ENCODE peak calls at places on chromosomes 11 and 22, in six cellular contexts. One of them, this sample, is unnamed.

GRCh38 chr11:110295086-110295485 is 1.3 kb downstream of the RDX start:
- DNase-seq in A549: no peak
- DNase-seq in Calu3: no peak
- DNase-seq in WERI-Rb-1: no peak
- DNase-seq in right lobe of liver: no peak
- DNase-seq in PC-9: no peak
- DNase-seq in this sample: no peak

GRCh38 chr11:30412509-30412908 is 89.6 kb downstream of the ARL14EP start:
- DNase-seq in A549: no peak
- DNase-seq in Calu3: no peak
- DNase-seq in WERI-Rb-1: no peak
- DNase-seq in right lobe of liver: no peak
- DNase-seq in PC-9: no peak
- DNase-seq in this sample: no peak

GRCh38 chr11:14506532-14506931 is 6.9 kb upstream of the COPB1 start:
- DNase-seq in A549: no peak
- DNase-seq in Calu3: no peak
- DNase-seq in WERI-Rb-1: no peak
- DNase-seq in right lobe of liver: no peak
- DNase-seq in PC-9: no peak
- DNase-seq in this sample: no peak

GRCh38 chr11:927871-928270 is 2.2 kb downstream of the AP2A2 start:
- DNase-seq in A549: no peak
- DNase-seq in Calu3: no peak
- DNase-seq in WERI-Rb-1: no peak
- DNase-seq in right lobe of liver: no peak
- DNase-seq in PC-9: no peak
- DNase-seq in this sample: no peak

GRCh38 chr11:19370100-19370861 is 129.5 kb upstream of the E2F8 start:
- DNase-seq in A549: no peak
- DNase-seq in Calu3: peak
- DNase-seq in WERI-Rb-1: no peak
- DNase-seq in right lobe of liver: no peak
- DNase-seq in PC-9: peak
- DNase-seq in this sample: no peak

GRCh38 chr11:36509265-36509664 is 807 bp downstream of the TRAF6 start:
- DNase-seq in A549: no peak
- DNase-seq in Calu3: no peak
- DNase-seq in WERI-Rb-1: peak
- DNase-seq in right lobe of liver: no peak
- DNase-seq in PC-9: peak
- DNase-seq in this sample: no peak

GRCh38 chr11:3723014-3723708 is 52.0 kb upstream of the CHRNA10 start:
- DNase-seq in A549: peak
- DNase-seq in Calu3: no peak
- DNase-seq in WERI-Rb-1: no peak
- DNase-seq in right lobe of liver: no peak
- DNase-seq in PC-9: peak
- DNase-seq in this sample: peak

GRCh38 chr11:36231300-36231699 is 57.9 kb downstream of the COMMD9 start:
- DNase-seq in A549: no peak
- DNase-seq in Calu3: no peak
- DNase-seq in WERI-Rb-1: no peak
- DNase-seq in right lobe of liver: no peak
- DNase-seq in PC-9: no peak
- DNase-seq in this sample: no peak

GRCh38 chr11:102447941-102448868 is 4.4 kb downstream of the TMEM123 start:
- DNase-seq in A549: no peak
- DNase-seq in Calu3: no peak
- DNase-seq in WERI-Rb-1: no peak
- DNase-seq in right lobe of liver: no peak
- DNase-seq in PC-9: no peak
- DNase-seq in this sample: no peak

DNA sequence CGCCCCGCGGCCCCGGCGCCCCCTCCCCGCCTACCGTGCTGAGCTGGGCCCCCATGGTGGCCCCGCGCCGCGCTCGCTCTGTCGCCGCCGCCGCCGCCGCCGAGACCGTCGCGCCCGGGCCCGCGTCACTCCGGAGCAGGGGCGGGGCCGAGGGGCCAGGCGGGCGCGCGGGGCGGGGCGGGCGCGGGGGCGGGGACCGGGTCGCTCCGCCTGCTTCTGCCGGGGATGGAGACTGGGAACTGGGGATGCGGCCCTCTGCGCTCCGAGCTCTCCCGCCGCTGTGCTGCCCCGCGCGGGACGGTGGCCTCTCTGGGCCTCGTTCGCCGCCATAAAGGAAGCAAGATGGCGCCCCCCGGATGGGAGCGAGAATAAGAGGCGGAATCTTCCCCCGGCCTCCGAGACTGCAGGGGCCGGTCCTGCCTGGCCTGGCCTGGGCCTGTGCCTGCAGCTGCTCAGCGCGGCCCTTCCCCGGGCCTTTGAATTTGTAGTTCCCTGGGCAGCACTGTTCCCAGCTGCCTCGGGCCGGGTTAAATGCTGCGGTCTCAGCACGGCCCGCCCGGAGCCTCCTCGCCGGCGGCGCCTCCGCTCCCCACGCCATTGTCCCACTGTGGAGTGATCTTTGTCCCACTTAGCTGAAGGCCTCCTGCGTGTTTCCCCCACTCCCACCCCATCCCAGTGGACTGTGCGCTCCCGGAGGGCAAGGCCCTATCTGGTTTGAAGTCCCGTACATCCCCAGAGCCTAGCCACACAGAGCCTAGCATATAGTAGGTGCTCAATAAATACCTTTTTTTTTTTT is at the start of gene CYB5R3:
- DNase-seq in A549: peak
- DNase-seq in Calu3: peak
- DNase-seq in WERI-Rb-1: peak
- DNase-seq in right lobe of liver: peak
- DNase-seq in PC-9: peak
- DNase-seq in this sample: peak
- TF ChIP-seq CTCF in A549: no peak
- TF ChIP-seq CTCF in Calu3: no peak
- TF ChIP-seq CTCF in WERI-Rb-1: no peak
- TF ChIP-seq CTCF in right lobe of liver: no peak
- TF ChIP-seq CTCF in PC-9: no peak
- TF ChIP-seq CTCF in this sample: no peak

DNA sequence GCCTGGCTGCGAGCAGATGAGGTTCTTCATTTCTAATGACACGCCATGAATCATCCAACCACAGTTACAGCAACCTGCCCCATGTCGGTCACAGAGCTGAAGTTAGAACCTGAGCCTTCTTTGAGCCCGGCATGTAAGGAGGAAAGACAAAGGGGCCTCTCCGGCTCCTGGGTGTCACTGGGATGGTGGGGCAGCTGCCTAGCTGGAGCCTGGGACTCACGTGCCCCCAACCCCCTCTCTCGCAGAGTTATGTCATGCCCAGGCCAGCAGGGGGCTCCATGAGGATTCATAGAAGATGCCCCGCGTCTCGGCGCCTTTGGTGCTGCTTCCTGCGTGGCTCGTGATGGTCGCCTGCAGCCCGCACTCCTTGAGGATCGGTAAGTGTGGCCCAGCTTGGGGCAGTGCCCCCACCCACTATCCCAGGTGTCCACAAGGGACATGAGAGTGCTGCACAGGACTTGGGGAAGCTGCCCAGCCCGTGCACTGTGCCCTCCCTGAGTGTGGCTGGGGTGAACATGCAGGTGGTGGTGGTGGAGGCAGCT is 148.5 kb downstream of the GRIK4 start:
- DNase-seq in A549: peak
- DNase-seq in Calu3: peak
- DNase-seq in WERI-Rb-1: peak
- DNase-seq in right lobe of liver: peak
- DNase-seq in PC-9: no peak
- DNase-seq in this sample: no peak
- TF ChIP-seq CTCF in A549: peak
- TF ChIP-seq CTCF in Calu3: no peak
- TF ChIP-seq CTCF in WERI-Rb-1: peak
- TF ChIP-seq CTCF in right lobe of liver: peak
- TF ChIP-seq CTCF in PC-9: peak
- TF ChIP-seq CTCF in this sample: peak

GRCh38 chr11:68076371-68077042 is 37.7 kb downstream of the TCIRG1 start:
- DNase-seq in A549: no peak
- DNase-seq in Calu3: peak
- DNase-seq in WERI-Rb-1: peak
- DNase-seq in right lobe of liver: no peak
- DNase-seq in PC-9: no peak
- DNase-seq in this sample: no peak
- TF ChIP-seq CTCF in A549: peak
- TF ChIP-seq CTCF in Calu3: no peak
- TF ChIP-seq CTCF in WERI-Rb-1: peak
- TF ChIP-seq CTCF in right lobe of liver: no peak
- TF ChIP-seq CTCF in PC-9: no peak
- TF ChIP-seq CTCF in this sample: no peak

GRCh38 chr11:106400949-106401545 is 323.6 kb downstream of the AASDHPPT start:
- DNase-seq in A549: no peak
- DNase-seq in Calu3: no peak
- DNase-seq in WERI-Rb-1: no peak
- DNase-seq in right lobe of liver: no peak
- DNase-seq in PC-9: no peak
- DNase-seq in this sample: no peak
- TF ChIP-seq CTCF in A549: no peak
- TF ChIP-seq CTCF in Calu3: no peak
- TF ChIP-seq CTCF in WERI-Rb-1: no peak
- TF ChIP-seq CTCF in right lobe of liver: no peak
- TF ChIP-seq CTCF in PC-9: no peak
- TF ChIP-seq CTCF in this sample: no peak

GRCh38 chr22:37870273-37870672 is 21.1 kb downstream of the EIF3L start:
- DNase-seq in A549: no peak
- DNase-seq in Calu3: no peak
- DNase-seq in WERI-Rb-1: no peak
- DNase-seq in right lobe of liver: no peak
- DNase-seq in PC-9: no peak
- DNase-seq in this sample: no peak
- TF ChIP-seq CTCF in A549: no peak
- TF ChIP-seq CTCF in Calu3: no peak
- TF ChIP-seq CTCF in WERI-Rb-1: no peak
- TF ChIP-seq CTCF in right lobe of liver: no peak
- TF ChIP-seq CTCF in PC-9: no peak
- TF ChIP-seq CTCF in this sample: no peak

GRCh38 chr11:10771457-10771856 is 20.4 kb downstream of the CTR9 start:
- DNase-seq in A549: no peak
- DNase-seq in Calu3: no peak
- DNase-seq in WERI-Rb-1: no peak
- DNase-seq in right lobe of liver: no peak
- DNase-seq in PC-9: no peak
- DNase-seq in this sample: no peak
- TF ChIP-seq CTCF in A549: no peak
- TF ChIP-seq CTCF in Calu3: no peak
- TF ChIP-seq CTCF in WERI-Rb-1: no peak
- TF ChIP-seq CTCF in right lobe of liver: no peak
- TF ChIP-seq CTCF in PC-9: no peak
- TF ChIP-seq CTCF in this sample: no peak

DNA sequence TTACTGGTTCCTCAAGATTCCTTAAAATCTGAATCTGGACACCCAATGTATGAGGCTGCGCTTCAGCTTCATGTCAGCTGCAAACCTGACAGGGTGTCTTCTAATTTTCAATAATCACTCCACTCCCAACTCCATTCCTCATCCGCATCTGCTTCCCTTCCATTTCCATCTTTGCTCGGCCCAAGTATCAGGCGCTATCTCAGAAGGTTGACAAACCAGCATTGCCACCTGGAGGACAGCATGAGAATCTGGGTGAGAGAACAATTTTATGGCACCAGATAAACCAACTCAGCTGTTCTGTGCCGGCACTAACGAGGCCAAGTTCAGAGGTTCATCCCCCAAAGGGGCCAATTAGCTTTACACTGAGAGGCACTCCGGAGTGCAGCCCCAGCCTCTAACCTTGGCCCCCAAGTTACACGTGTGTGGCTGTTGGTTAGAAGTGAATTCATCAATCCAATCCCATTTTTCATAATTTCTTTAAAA is 79.1 kb upstream of the LMO2 start:
- DNase-seq in A549: peak
- DNase-seq in Calu3: peak
- DNase-seq in WERI-Rb-1: peak
- DNase-seq in right lobe of liver: no peak
- DNase-seq in PC-9: no peak
- DNase-seq in this sample: peak
- TF ChIP-seq CTCF in A549: peak
- TF ChIP-seq CTCF in Calu3: peak
- TF ChIP-seq CTCF in WERI-Rb-1: peak
- TF ChIP-seq CTCF in right lobe of liver: peak
- TF ChIP-seq CTCF in PC-9: peak
- TF ChIP-seq CTCF in this sample: peak

This sample was measured in CD14-positive monocyte.